ENCODE peak calls at places on chromosome 1, in seven cellular contexts. C, O, K, D, J, N and I are unnamed samples.

GRCh38 chr1:235649722-235650163 is at the start of gene GNG4:
- DNase-seq in K (no peak), D (no peak), C (no peak), N (peak; percentile 72), O (peak; percentile 38), J (no peak), I (peak; percentile 58)

GRCh38 chr1:183632087-183632486 is 3.5 kb downstream of the ARPC5 start:
- DNase-seq in K (peak; percentile 79), O (no peak), C (no peak), N (no peak), D (peak; percentile 78), J (peak; percentile 74), I (no peak)

GRCh38 chr1:13725714-13726175 is 25.8 kb downstream of the PRDM2 start:
- DNase-seq in C (no peak), O (peak; percentile 24), N (no peak), J (peak; percentile 42), D (no peak), K (peak; percentile 25), I (no peak)

GRCh38 chr1:75136921-75137641 is 2.9 kb downstream of the LHX8 start:
- DNase-seq in O (no peak), C (no peak), K (no peak), D (no peak), J (peak; percentile 7), N (no peak), I (no peak)

GRCh38 chr1:207032528-207033017 is at the start of gene C1orf116:
- DNase-seq in C (no peak), K (no peak), J (no peak), N (peak; percentile 91), O (peak; percentile 93), D (peak; percentile 90), I (no peak)

GRCh38 chr1:45395582-45395981 is 55.3 kb upstream of the MUTYH start:
- DNase-seq in K (no peak), N (no peak), J (no peak), O (no peak), C (no peak), D (no peak), I (no peak)

GRCh38 chr1:43870306-43870705 is 63.3 kb upstream of the ARTN start:
- DNase-seq in D (no peak), N (no peak), J (no peak), K (no peak), C (no peak), O (no peak), I (no peak)

GRCh38 chr1:32706491-32706890 is 3.9 kb upstream of the SYNC start:
- DNase-seq in C (peak; percentile 49), K (no peak), D (no peak), O (peak; percentile 71), N (no peak), J (no peak), I (no peak)

GRCh38 chr1:66521736-66522365 is 12.1 kb upstream of the SGIP1 start:
- DNase-seq in C (no peak), J (peak; percentile 93), N (no peak), O (no peak), K (peak; percentile 95), D (peak; percentile 78), I (no peak)

GRCh38 chr1:15938628-15939161 is 37.2 kb downstream of the ZBTB17 start:
- DNase-seq in C (no peak), O (no peak), J (no peak), N (no peak), K (no peak), D (no peak), I (no peak)

GRCh38 chr1:69451196-69451595 is 116.5 kb upstream of the LRRC7 start:
- DNase-seq in O (no peak), K (no peak), J (no peak), C (no peak), D (peak; percentile 19), N (no peak), I (no peak)

GRCh38 chr1:160353223-160353622 is 10.0 kb downstream of the NCSTN start:
- DNase-seq in K (peak; percentile 47), N (no peak), C (no peak), J (peak; percentile 26), D (peak; percentile 3), O (no peak), I (no peak)

GRCh38 chr1:200184196-200184595 is 156.7 kb downstream of the NR5A2 start:
- DNase-seq in K (peak; percentile 54), N (no peak), C (no peak), D (peak; percentile 96), O (peak; percentile 43), J (peak; percentile 73), I (no peak)

GRCh38 chr1:96464991-96465875 is 256.4 kb upstream of the PTBP2 start:
- DNase-seq in J (peak; percentile 46), D (peak; percentile 28), N (no peak), K (peak; percentile 80), O (no peak), C (no peak), I (no peak)

GRCh38 chr1:168751195-168751650 is 22.2 kb upstream of the DPT start:
- DNase-seq in N (no peak), O (no peak), D (no peak), C (no peak), J (no peak), K (no peak), I (no peak)

GRCh38 chr1:155051777-155052398 is 772 bp downstream of the ADAM15 start:
- DNase-seq in N (no peak), J (peak; percentile 18), K (peak; percentile 13), O (peak; percentile 58), D (no peak), C (no peak), I (no peak)

GRCh38 chr1:154178006-154178405 is 13.9 kb downstream of the TPM3 start:
- DNase-seq in J (no peak), O (no peak), D (no peak), N (no peak), K (no peak), C (no peak), I (no peak)

GRCh38 chr1:232384172-232384571 is 245.8 kb downstream of the SIPA1L2 start:
- DNase-seq in C (no peak), K (no peak), O (no peak), N (no peak), D (no peak), J (no peak), I (no peak)

GRCh38 chr1:234262007-234262753 is 111.1 kb upstream of the COA6 start:
- DNase-seq in J (no peak), C (no peak), O (no peak), D (no peak), K (no peak), N (no peak), I (no peak)

GRCh38 chr1:240258910-240259309 is 167.2 kb downstream of the FMN2 start:
- DNase-seq in K (peak; percentile 92), C (no peak), N (no peak), J (peak; percentile 97), O (no peak), D (no peak), I (no peak)

GRCh38 chr1:19122668-19123067 is 87.4 kb downstream of the UBR4 start:
- DNase-seq in D (peak; percentile 71), J (peak; percentile 16), K (peak; percentile 17), C (no peak), O (no peak), N (no peak), I (no peak)

GRCh38 chr1:119647734-119648619 is at the start of gene ZNF697:
- DNase-seq in N (peak; percentile 90), O (peak; percentile 98), C (peak; percentile 94), K (peak; percentile 98), D (peak; percentile 97), J (peak; percentile 97), I (peak; percentile 91)

GRCh38 chr1:29488794-29489309 is 252.5 kb downstream of the PTPRU start:
- DNase-seq in N (no peak), C (no peak), J (no peak), O (no peak), K (no peak), D (no peak), I (no peak)

GRCh38 chr1:108190686-108191416 is 9.3 kb downstream of the SLC25A24 start:
- DNase-seq in K (no peak), O (no peak), N (no peak), D (no peak), C (no peak), J (no peak), I (no peak)

GRCh38 chr1:32741417-32742131 is 39.0 kb upstream of the SYNC start:
- DNase-seq in D (no peak), C (no peak), N (peak; percentile 65), K (no peak), O (no peak), J (no peak), I (peak; percentile 9)

GRCh38 chr1:66292944-66293343 is 241.0 kb upstream of the SGIP1 start:
- DNase-seq in N (no peak), C (no peak), J (no peak), O (no peak), K (no peak), D (no peak), I (no peak)

GRCh38 chr1:180094705-180095280 is 59.9 kb upstream of the QSOX1 start:
- DNase-seq in C (no peak), J (no peak), O (no peak), K (peak; percentile 68), D (no peak), N (no peak), I (no peak)

GRCh38 chr1:183077107-183077506 is 53.9 kb downstream of the LAMC1 start:
- DNase-seq in K (no peak), C (no peak), N (no peak), D (no peak), J (no peak), O (no peak), I (no peak)

GRCh38 chr1:93680121-93681094 is 1.2 kb downstream of the BCAR3 start:
- DNase-seq in K (peak; percentile 91), O (peak; percentile 90), N (peak; percentile 39), D (peak; percentile 86), C (peak; percentile 66), J (peak; percentile 89), I (peak; percentile 52)

GRCh38 chr1:14970115-14970798 is 183.3 kb upstream of the TMEM51 start:
- DNase-seq in C (no peak), O (no peak), N (no peak), K (peak; percentile 87), J (peak; percentile 96), D (no peak), I (no peak)

GRCh38 chr1:201251851-201252430 is 31.4 kb upstream of the PKP1 start:
- DNase-seq in C (no peak), J (no peak), O (no peak), N (no peak), K (no peak), D (no peak), I (no peak)

GRCh38 chr1:28926629-28927441 is 12.5 kb downstream of the EPB41 start:
- DNase-seq in O (no peak), K (peak; percentile 4), J (no peak), N (peak; percentile 4), C (no peak), D (no peak), I (peak; percentile 7)

GRCh38 chr1:168483531-168483930 is 60.3 kb downstream of the XCL2 start:
- DNase-seq in N (no peak), C (no peak), K (peak; percentile 77), D (peak; percentile 89), O (no peak), J (peak; percentile 88), I (no peak)

GRCh38 chr1:209076688-209077087 is 506.8 kb upstream of the CAMK1G start:
- DNase-seq in N (no peak), K (no peak), D (no peak), J (peak; percentile 7), C (peak; percentile 20), O (no peak), I (peak; percentile 19)

GRCh38 chr1:60960846-60961542 is 121.4 kb upstream of the NFIA start:
- DNase-seq in C (no peak), D (no peak), N (no peak), J (no peak), K (no peak), O (no peak), I (no peak)

GRCh38 chr1:153678519-153679336 is at the start of gene NPR1:
- DNase-seq in J (peak; percentile 33), C (no peak), K (no peak), N (no peak), O (no peak), D (no peak), I (peak; percentile 30)

GRCh38 chr1:210001751-210002150 is 63.7 kb downstream of the SYT14 start:
- DNase-seq in D (no peak), J (no peak), K (no peak), O (no peak), C (no peak), N (no peak), I (no peak)

GRCh38 chr1:47532831-47533175 is 95.0 kb downstream of the FOXD2 start:
- DNase-seq in D (no peak), J (no peak), N (no peak), C (no peak), K (no peak), O (no peak), I (no peak)